ENCODE peak calls at places on chromosomes 4 and X, in four cellular contexts. One of them, this sample, is unnamed.

GRCh38 chr4:6917445-6918241 is 8.0 kb downstream of the TBC1D14 start:
- DNase-seq in activated naive CD8-positive, alpha-beta T cell treated with anti-CD3 and anti-CD28 coated beads, Interleukin-2, amount 50 U/mL, for 24 hours: peak
- DNase-seq in NAMALWA: peak
- DNase-seq in hepatocyte: peak
- DNase-seq in this sample: no peak

GRCh38 chr4:139975830-139976272 is 178.1 kb downstream of the MAML3 start:
- DNase-seq in hepatocyte: no peak
- DNase-seq in NAMALWA: peak
- DNase-seq in activated naive CD8-positive, alpha-beta T cell treated with anti-CD3 and anti-CD28 coated beads, Interleukin-2, amount 50 U/mL, for 24 hours: no peak
- DNase-seq in this sample: peak

GRCh38 chrX:93673056-93673868 is at the start of gene NAP1L3:
- DNase-seq in NAMALWA: no peak
- DNase-seq in hepatocyte: peak
- DNase-seq in activated naive CD8-positive, alpha-beta T cell treated with anti-CD3 and anti-CD28 coated beads, Interleukin-2, amount 50 U/mL, for 24 hours: peak
- DNase-seq in this sample: no peak

GRCh38 chr4:81919810-81920209 is 448.1 kb upstream of the RASGEF1B start:
- DNase-seq in activated naive CD8-positive, alpha-beta T cell treated with anti-CD3 and anti-CD28 coated beads, Interleukin-2, amount 50 U/mL, for 24 hours: no peak
- DNase-seq in NAMALWA: peak
- DNase-seq in hepatocyte: no peak
- DNase-seq in this sample: no peak

GRCh38 chr4:7129871-7130609 is 62.2 kb upstream of the GRPEL1 start:
- DNase-seq in hepatocyte: no peak
- DNase-seq in activated naive CD8-positive, alpha-beta T cell treated with anti-CD3 and anti-CD28 coated beads, Interleukin-2, amount 50 U/mL, for 24 hours: no peak
- DNase-seq in NAMALWA: no peak
- DNase-seq in this sample: no peak

GRCh38 chr4:120003193-120003592 is 63.5 kb downstream of the MAD2L1 start:
- DNase-seq in activated naive CD8-positive, alpha-beta T cell treated with anti-CD3 and anti-CD28 coated beads, Interleukin-2, amount 50 U/mL, for 24 hours: no peak
- DNase-seq in hepatocyte: no peak
- DNase-seq in NAMALWA: no peak
- DNase-seq in this sample: no peak

GRCh38 chr4:153146031-153146430 is 58.2 kb upstream of the TRIM2 start:
- DNase-seq in NAMALWA: no peak
- DNase-seq in hepatocyte: no peak
- DNase-seq in activated naive CD8-positive, alpha-beta T cell treated with anti-CD3 and anti-CD28 coated beads, Interleukin-2, amount 50 U/mL, for 24 hours: no peak
- DNase-seq in this sample: no peak

GRCh38 chrX:28847423-28847822 is 260.2 kb downstream of the IL1RAPL1 start:
- DNase-seq in activated naive CD8-positive, alpha-beta T cell treated with anti-CD3 and anti-CD28 coated beads, Interleukin-2, amount 50 U/mL, for 24 hours: no peak
- DNase-seq in hepatocyte: peak
- DNase-seq in NAMALWA: no peak
- DNase-seq in this sample: no peak

GRCh38 chr4:101954975-101955678 is 164.6 kb downstream of the BANK1 start:
- DNase-seq in activated naive CD8-positive, alpha-beta T cell treated with anti-CD3 and anti-CD28 coated beads, Interleukin-2, amount 50 U/mL, for 24 hours: no peak
- DNase-seq in NAMALWA: peak
- DNase-seq in hepatocyte: no peak
- DNase-seq in this sample: no peak

GRCh38 chr4:33940281-33940680 is 2304.0 kb downstream of the ARAP2 start:
- DNase-seq in hepatocyte: no peak
- DNase-seq in activated naive CD8-positive, alpha-beta T cell treated with anti-CD3 and anti-CD28 coated beads, Interleukin-2, amount 50 U/mL, for 24 hours: no peak
- DNase-seq in NAMALWA: no peak
- DNase-seq in this sample: no peak